ENCODE peak calls at places on chromosomes 7 and 10, in four cellular contexts. One of them, this sample, is unnamed.

GRCh38 chr7:7122701-7123281 is 59.6 kb upstream of the C1GALT1 start:
- DNase-seq in left ventricle myocardium inferior: no peak
- DNase-seq in uterus: no peak
- DNase-seq in mucosa of descending colon: no peak
- DNase-seq in this sample: peak

GRCh38 chr7:37097983-37098382 is 350.7 kb downstream of the ELMO1 start:
- DNase-seq in left ventricle myocardium inferior: no peak
- DNase-seq in uterus: no peak
- DNase-seq in mucosa of descending colon: no peak
- DNase-seq in this sample: no peak

GRCh38 chr10:100020161-100020882 is 10.6 kb upstream of the DNMBP start:
- DNase-seq in left ventricle myocardium inferior: no peak
- DNase-seq in uterus: no peak
- DNase-seq in mucosa of descending colon: no peak
- DNase-seq in this sample: no peak

GRCh38 chr10:88091490-88092061 is 228.2 kb downstream of the PTEN start:
- DNase-seq in left ventricle myocardium inferior: no peak
- DNase-seq in uterus: no peak
- DNase-seq in mucosa of descending colon: peak
- DNase-seq in this sample: no peak

GRCh38 chr7:94679341-94679740 is 23.4 kb upstream of the SGCE start:
- DNase-seq in left ventricle myocardium inferior: no peak
- DNase-seq in uterus: no peak
- DNase-seq in mucosa of descending colon: no peak
- DNase-seq in this sample: no peak

GRCh38 chr7:131619336-131620305 is 63.2 kb upstream of the PODXL start:
- DNase-seq in left ventricle myocardium inferior: no peak
- DNase-seq in uterus: no peak
- DNase-seq in mucosa of descending colon: no peak
- DNase-seq in this sample: no peak

GRCh38 chr10:75922435-75922834 is 491.0 kb downstream of the LRMDA start:
- DNase-seq in left ventricle myocardium inferior: no peak
- DNase-seq in uterus: no peak
- DNase-seq in mucosa of descending colon: no peak
- DNase-seq in this sample: no peak

GRCh38 chr7:3835102-3835501 is 534.0 kb downstream of the SDK1 start:
- DNase-seq in left ventricle myocardium inferior: no peak
- DNase-seq in uterus: no peak
- DNase-seq in mucosa of descending colon: peak
- DNase-seq in this sample: no peak

GRCh38 chr10:116720241-116721047 is 21.9 kb downstream of the HSPA12A start:
- DNase-seq in left ventricle myocardium inferior: no peak
- DNase-seq in uterus: no peak
- DNase-seq in mucosa of descending colon: peak
- DNase-seq in this sample: no peak

GRCh38 chr10:77661100-77661499 is 23.5 kb upstream of the KCNMA1 start:
- DNase-seq in left ventricle myocardium inferior: no peak
- DNase-seq in uterus: no peak
- DNase-seq in mucosa of descending colon: no peak
- DNase-seq in this sample: no peak

GRCh38 chr10:93465806-93466675 is 16.1 kb downstream of the MYOF start:
- DNase-seq in left ventricle myocardium inferior: peak
- DNase-seq in uterus: peak
- DNase-seq in mucosa of descending colon: peak
- DNase-seq in this sample: peak

GRCh38 chr10:62870866-62871265 is 54.7 kb upstream of the EGR2 start:
- DNase-seq in left ventricle myocardium inferior: no peak
- DNase-seq in uterus: no peak
- DNase-seq in mucosa of descending colon: no peak
- DNase-seq in this sample: no peak

GRCh38 chr10:102283488-102283887 is 38.2 kb downstream of the GBF1 start:
- DNase-seq in left ventricle myocardium inferior: no peak
- DNase-seq in uterus: no peak
- DNase-seq in mucosa of descending colon: no peak
- DNase-seq in this sample: no peak

GRCh38 chr7:28755255-28755654 is 202.9 kb downstream of the TRIL start:
- DNase-seq in left ventricle myocardium inferior: no peak
- DNase-seq in uterus: no peak
- DNase-seq in mucosa of descending colon: no peak
- DNase-seq in this sample: no peak

GRCh38 chr7:1169409-1170368 is 9.7 kb upstream of the ZFAND2A start:
- DNase-seq in left ventricle myocardium inferior: peak
- DNase-seq in uterus: peak
- DNase-seq in mucosa of descending colon: peak
- DNase-seq in this sample: peak

GRCh38 chr10:68284597-68284996 is 47.3 kb upstream of the HNRNPH3 start:
- DNase-seq in left ventricle myocardium inferior: no peak
- DNase-seq in uterus: no peak
- DNase-seq in mucosa of descending colon: no peak
- DNase-seq in this sample: no peak

GRCh38 chr7:43537765-43538403 is 45.0 kb upstream of the STK17A start:
- DNase-seq in left ventricle myocardium inferior: no peak
- DNase-seq in uterus: no peak
- DNase-seq in mucosa of descending colon: no peak
- DNase-seq in this sample: no peak

GRCh38 chr7:7439564-7439963 is 96.1 kb downstream of the COL28A1 start:
- DNase-seq in left ventricle myocardium inferior: no peak
- DNase-seq in uterus: no peak
- DNase-seq in mucosa of descending colon: no peak
- DNase-seq in this sample: no peak

GRCh38 chr10:18043148-18043547 is 91.4 kb downstream of the SLC39A12 start:
- DNase-seq in left ventricle myocardium inferior: no peak
- DNase-seq in uterus: no peak
- DNase-seq in mucosa of descending colon: no peak
- DNase-seq in this sample: no peak

GRCh38 chr10:49512121-49512809 is 26.7 kb downstream of the ERCC6 start:
- DNase-seq in left ventricle myocardium inferior: no peak
- DNase-seq in uterus: no peak
- DNase-seq in mucosa of descending colon: no peak
- DNase-seq in this sample: no peak

DNA sequence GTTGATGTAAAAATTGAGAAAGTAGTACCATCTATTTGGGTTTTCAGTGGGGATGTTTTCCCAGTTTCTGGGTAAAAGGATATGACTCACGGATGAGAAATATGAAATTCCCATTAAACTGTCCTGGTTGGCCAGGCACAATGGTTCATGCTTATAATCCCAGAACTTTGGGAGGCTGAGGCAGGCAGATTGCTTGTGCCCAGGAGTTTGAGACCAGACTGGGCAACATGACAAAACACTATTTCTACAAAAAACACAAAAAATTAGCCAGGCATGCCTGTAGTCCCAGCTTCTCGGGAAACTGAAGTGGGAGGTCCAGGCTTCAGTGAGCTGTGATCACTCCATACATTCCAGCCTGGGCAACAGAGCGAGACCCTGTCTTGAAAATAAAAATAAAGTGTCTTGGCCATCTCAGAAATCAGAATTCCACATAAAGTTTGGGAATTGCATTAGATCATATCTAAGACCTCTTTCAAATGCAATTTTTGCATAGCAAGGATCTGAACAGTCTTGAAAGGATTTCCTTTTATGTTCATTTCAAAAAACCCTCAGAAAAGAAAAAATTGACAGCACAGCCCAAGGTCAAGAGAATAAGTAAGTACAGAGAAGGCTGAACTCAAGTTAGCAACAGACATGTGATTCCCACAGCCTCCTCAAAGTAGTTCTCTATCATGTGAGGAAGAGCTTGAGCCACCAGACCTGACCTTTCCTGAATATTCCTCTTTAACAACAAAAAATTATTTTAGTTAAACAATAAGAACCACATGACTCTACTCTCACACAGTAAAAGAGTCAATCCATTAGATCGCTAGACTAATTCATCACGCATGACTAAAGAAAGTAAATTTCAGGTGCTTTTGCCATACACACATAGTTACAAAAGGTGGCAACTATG is 141.5 kb upstream of the CAV2 start:
- DNase-seq in left ventricle myocardium inferior: no peak
- DNase-seq in uterus: no peak
- DNase-seq in mucosa of descending colon: no peak
- DNase-seq in this sample: no peak
- H3K4me3 ChIP-seq in left ventricle myocardium inferior: no peak
- H3K4me3 ChIP-seq in uterus: no peak
- H3K4me3 ChIP-seq in mucosa of descending colon: no peak
- H3K4me3 ChIP-seq in this sample: no peak

GRCh38 chr10:14904316-14904732 is 25.7 kb downstream of the SUV39H2 start:
- DNase-seq in left ventricle myocardium inferior: no peak
- DNase-seq in uterus: no peak
- DNase-seq in mucosa of descending colon: peak
- DNase-seq in this sample: no peak
- TF ChIP-seq CTCF in left ventricle myocardium inferior: peak
- TF ChIP-seq CTCF in uterus: peak
- TF ChIP-seq CTCF in mucosa of descending colon: no peak
- TF ChIP-seq CTCF in this sample: no peak

DNA sequence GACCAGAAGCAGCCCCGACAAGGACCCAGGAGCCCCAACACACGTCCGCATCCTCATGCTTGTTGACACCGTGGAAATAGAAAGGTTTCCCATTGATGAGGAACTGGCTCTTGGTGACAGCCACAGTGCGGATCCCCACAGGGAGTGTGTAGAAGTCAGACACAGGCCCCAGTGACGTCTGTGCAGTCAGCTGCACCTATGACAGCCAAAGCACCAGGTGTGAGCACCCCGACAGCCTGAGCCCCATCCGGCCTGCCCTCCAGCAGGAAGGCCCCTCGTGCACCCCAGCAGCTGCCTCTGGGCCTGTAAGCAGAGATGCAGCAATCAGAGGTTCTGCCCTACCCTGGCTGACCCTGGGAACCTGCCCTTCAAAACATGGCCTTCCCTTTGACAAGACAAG is 7.1 kb downstream of the GUSB start:
- DNase-seq in left ventricle myocardium inferior: no peak
- DNase-seq in uterus: no peak
- DNase-seq in mucosa of descending colon: no peak
- DNase-seq in this sample: no peak
- H3K4me3 ChIP-seq in left ventricle myocardium inferior: no peak
- H3K4me3 ChIP-seq in uterus: no peak
- H3K4me3 ChIP-seq in mucosa of descending colon: no peak
- H3K4me3 ChIP-seq in this sample: no peak

GRCh38 chr10:121974535-121975294 is at the start of gene NSMCE4A:
- DNase-seq in left ventricle myocardium inferior: peak
- DNase-seq in uterus: peak
- DNase-seq in mucosa of descending colon: peak
- DNase-seq in this sample: peak
- TF ChIP-seq CTCF in left ventricle myocardium inferior: no peak
- TF ChIP-seq CTCF in uterus: peak
- TF ChIP-seq CTCF in mucosa of descending colon: no peak
- TF ChIP-seq CTCF in this sample: peak

GRCh38 chr7:110061387-110061786 is 1029.5 kb upstream of the LRRN3 start:
- DNase-seq in left ventricle myocardium inferior: no peak
- DNase-seq in uterus: no peak
- DNase-seq in mucosa of descending colon: no peak
- DNase-seq in this sample: no peak
- H3K4me3 ChIP-seq in left ventricle myocardium inferior: no peak
- H3K4me3 ChIP-seq in uterus: no peak
- H3K4me3 ChIP-seq in mucosa of descending colon: no peak
- H3K4me3 ChIP-seq in this sample: no peak

GRCh38 chr7:143013897-143014296 is 13.0 kb downstream of the OR9A2 start:
- DNase-seq in left ventricle myocardium inferior: no peak
- DNase-seq in uterus: no peak
- DNase-seq in mucosa of descending colon: no peak
- DNase-seq in this sample: no peak

GRCh38 chr7:143016996-143017395 is 9.9 kb downstream of the OR9A2 start:
- DNase-seq in left ventricle myocardium inferior: no peak
- DNase-seq in uterus: no peak
- DNase-seq in mucosa of descending colon: no peak
- DNase-seq in this sample: no peak

GRCh38 chr7:143015926-143016490 is 10.9 kb downstream of the OR9A2 start:
- DNase-seq in left ventricle myocardium inferior: no peak
- DNase-seq in uterus: no peak
- DNase-seq in mucosa of descending colon: no peak
- DNase-seq in this sample: no peak

GRCh38 chr7:143013473-143013872 is 13.5 kb downstream of the OR9A2 start:
- DNase-seq in left ventricle myocardium inferior: no peak
- DNase-seq in uterus: peak
- DNase-seq in mucosa of descending colon: no peak
- DNase-seq in this sample: no peak

GRCh38 chr7:143015102-143015501 is 11.8 kb downstream of the OR9A2 start:
- DNase-seq in left ventricle myocardium inferior: no peak
- DNase-seq in uterus: no peak
- DNase-seq in mucosa of descending colon: no peak
- DNase-seq in this sample: no peak
- TF ChIP-seq CTCF in left ventricle myocardium inferior: no peak
- TF ChIP-seq CTCF in uterus: no peak
- TF ChIP-seq CTCF in mucosa of descending colon: no peak
- TF ChIP-seq CTCF in this sample: no peak

GRCh38 chr10:126397166-126397565 is 8.9 kb upstream of the ADAM12 start:
- DNase-seq in left ventricle myocardium inferior: no peak
- DNase-seq in uterus: no peak
- DNase-seq in mucosa of descending colon: no peak
- DNase-seq in this sample: no peak

GRCh38 chr10:126397640-126398382 is 9.5 kb upstream of the ADAM12 start:
- DNase-seq in left ventricle myocardium inferior: no peak
- DNase-seq in uterus: no peak
- DNase-seq in mucosa of descending colon: no peak
- DNase-seq in this sample: no peak

GRCh38 chr10:126400641-126401040 is 12.4 kb upstream of the ADAM12 start:
- DNase-seq in left ventricle myocardium inferior: no peak
- DNase-seq in uterus: no peak
- DNase-seq in mucosa of descending colon: no peak
- DNase-seq in this sample: no peak

GRCh38 chr10:126398383-126398743 is 10.1 kb upstream of the ADAM12 start:
- DNase-seq in left ventricle myocardium inferior: no peak
- DNase-seq in uterus: no peak
- DNase-seq in mucosa of descending colon: no peak
- DNase-seq in this sample: no peak

DNA sequence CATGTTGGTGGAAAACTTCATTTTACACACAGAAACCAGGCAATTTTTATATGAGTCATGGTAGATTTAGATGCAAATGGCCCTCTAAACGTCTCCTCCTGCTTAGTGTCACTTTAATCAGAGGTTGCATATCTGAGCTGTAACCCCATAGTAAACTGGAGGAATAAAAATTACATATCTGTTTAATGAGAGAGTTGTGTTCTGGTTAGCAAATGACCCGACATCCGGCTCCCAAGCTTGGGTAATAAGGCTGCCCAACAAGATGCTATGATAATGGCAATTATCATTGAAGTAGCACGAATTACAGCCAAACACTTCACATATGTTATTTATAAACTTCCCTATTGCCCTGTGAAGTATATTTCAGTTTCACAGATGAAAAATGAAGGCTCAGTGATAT is 10.6 kb upstream of the ADAM12 start:
- DNase-seq in left ventricle myocardium inferior: no peak
- DNase-seq in uterus: no peak
- DNase-seq in mucosa of descending colon: no peak
- DNase-seq in this sample: no peak
- H3K4me3 ChIP-seq in left ventricle myocardium inferior: no peak
- H3K4me3 ChIP-seq in uterus: no peak
- H3K4me3 ChIP-seq in mucosa of descending colon: no peak
- H3K4me3 ChIP-seq in this sample: no peak

GRCh38 chr10:118594392-118595063 is 920 bp downstream of the PRLHR start:
- DNase-seq in left ventricle myocardium inferior: no peak
- DNase-seq in uterus: peak
- DNase-seq in mucosa of descending colon: peak
- DNase-seq in this sample: peak
- TF ChIP-seq CTCF in left ventricle myocardium inferior: peak
- TF ChIP-seq CTCF in uterus: peak
- TF ChIP-seq CTCF in mucosa of descending colon: no peak
- TF ChIP-seq CTCF in this sample: no peak